ENCODE peak calls at places on chromosomes 4 and X, in five cellular contexts. M is AG20443; K is activated CD8-positive, alpha-beta memory T cell treated with anti-CD3 and anti-CD28 coated beads, Interleukin-2, amount 50 U/mL, for 4 hours; R is tibial nerve; W is lower lobe of right lung. V is an unnamed sample.

GRCh38 chr4:175891863-175892262 is 79.8 kb upstream of the GPM6A start:
- DNase-seq in W (no peak), R (no peak), M (peak; percentile 8), K (no peak), V (no peak)

GRCh38 chr4:1572521-1572920 is 111.6 kb downstream of the FAM53A start:
- DNase-seq in M (no peak), W (no peak), R (no peak), K (no peak), V (no peak)

GRCh38 chrX:40644821-40645358 is 2.5 kb downstream of the CXorf38 start:
- DNase-seq in R (peak; percentile 18), K (peak; percentile 41), W (peak; percentile 57), M (peak; percentile 57), V (peak; percentile 14)

GRCh38 chrX:109856974-109857373 is 123.9 kb upstream of the ACSL4 start:
- DNase-seq in R (no peak), K (no peak), W (no peak), M (peak; percentile 25), V (no peak)

GRCh38 chr4:142413516-142413915 is 432.6 kb downstream of the INPP4B start:
- DNase-seq in R (no peak), K (no peak), M (no peak), W (no peak), V (no peak)

GRCh38 chr4:46051392-46051791 is 72.5 kb downstream of the GABRG1 start:
- DNase-seq in M (no peak), R (no peak), K (no peak), W (no peak), V (no peak)

GRCh38 chr4:11732155-11732554 is 303.5 kb upstream of the HS3ST1 start:
- DNase-seq in K (no peak), M (no peak), R (no peak), W (no peak), V (no peak)

GRCh38 chr4:17339376-17339775 is 172.5 kb downstream of the QDPR start:
- DNase-seq in M (no peak), W (no peak), R (no peak), K (no peak), V (no peak)

GRCh38 chrX:121433289-121433688 is 385.9 kb downstream of the GLUD2 start:
- DNase-seq in M (no peak), R (no peak), K (no peak), W (no peak), V (no peak)

GRCh38 chrX:14243823-14244222 is 214.1 kb upstream of the GEMIN8 start:
- DNase-seq in W (no peak), M (no peak), R (no peak), K (no peak), V (no peak)

GRCh38 chr4:185020863-185021761 is 2.8 kb downstream of the HELT start:
- DNase-seq in R (no peak), K (no peak), M (no peak), W (no peak), V (no peak)

GRCh38 chr4:4637710-4638109 is 95.9 kb upstream of the STX18 start:
- DNase-seq in W (no peak), R (no peak), K (no peak), M (no peak), V (no peak)